ENCODE peak calls at places on chromosome 6, in seven cellular contexts. One of them, this sample, is unnamed.
A peak's percentile ranks its signal among the peaks of the same experiment; 100 is the strongest.

GRCh38 chr6:159334068-159334467 is 164.9 kb downstream of the FNDC1 start:
- DNase-seq in psoas muscle: no peak
- DNase-seq in A673: no peak
- DNase-seq in fibroblast of lung: no peak
- DNase-seq in esophagus muscularis mucosa: no peak
- DNase-seq in suprapubic skin: no peak
- DNase-seq in body of pancreas: no peak
- DNase-seq in this sample: no peak

GRCh38 chr6:116265081-116265829 is 11.4 kb upstream of the TSPYL4 start:
- DNase-seq in A673: no peak
- DNase-seq in body of pancreas: no peak
- DNase-seq in fibroblast of lung: no peak
- DNase-seq in suprapubic skin: no peak
- DNase-seq in esophagus muscularis mucosa: no peak
- DNase-seq in psoas muscle: no peak
- DNase-seq in this sample: no peak

GRCh38 chr6:33815854-33816253 is 12.1 kb upstream of the MLN start:
- DNase-seq in A673: peak; percentile 68
- DNase-seq in body of pancreas: no peak
- DNase-seq in suprapubic skin: no peak
- DNase-seq in fibroblast of lung: peak; percentile 11
- DNase-seq in esophagus muscularis mucosa: no peak
- DNase-seq in psoas muscle: no peak
- DNase-seq in this sample: no peak

GRCh38 chr6:47094351-47094925 is 52.3 kb upstream of the ADGRF1 start:
- DNase-seq in A673: no peak
- DNase-seq in suprapubic skin: no peak
- DNase-seq in esophagus muscularis mucosa: no peak
- DNase-seq in fibroblast of lung: peak; percentile 59
- DNase-seq in body of pancreas: peak; percentile 58
- DNase-seq in psoas muscle: no peak
- DNase-seq in this sample: peak; percentile 55

GRCh38 chr6:7742214-7742613 is 16.3 kb downstream of the BMP6 start:
- DNase-seq in A673: no peak
- DNase-seq in psoas muscle: no peak
- DNase-seq in esophagus muscularis mucosa: no peak
- DNase-seq in suprapubic skin: no peak
- DNase-seq in fibroblast of lung: no peak
- DNase-seq in body of pancreas: no peak
- DNase-seq in this sample: no peak

GRCh38 chr6:32436995-32437836 is 2.5 kb upstream of the HLA-DRA start:
- DNase-seq in fibroblast of lung: no peak
- DNase-seq in body of pancreas: no peak
- DNase-seq in psoas muscle: no peak
- DNase-seq in suprapubic skin: no peak
- DNase-seq in A673: no peak
- DNase-seq in esophagus muscularis mucosa: no peak
- DNase-seq in this sample: no peak

GRCh38 chr6:40482532-40482931 is 104.6 kb downstream of the LRFN2 start:
- DNase-seq in suprapubic skin: no peak
- DNase-seq in body of pancreas: no peak
- DNase-seq in psoas muscle: no peak
- DNase-seq in fibroblast of lung: no peak
- DNase-seq in esophagus muscularis mucosa: no peak
- DNase-seq in A673: no peak
- DNase-seq in this sample: no peak

GRCh38 chr6:92922216-92922806 is 497.0 kb downstream of the EPHA7 start:
- DNase-seq in body of pancreas: no peak
- DNase-seq in esophagus muscularis mucosa: no peak
- DNase-seq in A673: peak; percentile 28
- DNase-seq in fibroblast of lung: no peak
- DNase-seq in psoas muscle: no peak
- DNase-seq in suprapubic skin: no peak
- DNase-seq in this sample: no peak

GRCh38 chr6:96626749-96627353 is 63.9 kb downstream of the FHL5 start:
- DNase-seq in fibroblast of lung: peak; percentile 22
- DNase-seq in body of pancreas: no peak
- DNase-seq in suprapubic skin: no peak
- DNase-seq in psoas muscle: no peak
- DNase-seq in esophagus muscularis mucosa: no peak
- DNase-seq in A673: peak; percentile 55
- DNase-seq in this sample: peak; percentile 45

GRCh38 chr6:18022398-18023231 is 35.2 kb upstream of the KIF13A start:
- DNase-seq in A673: peak; percentile 66
- DNase-seq in fibroblast of lung: peak; percentile 87
- DNase-seq in suprapubic skin: no peak
- DNase-seq in psoas muscle: no peak
- DNase-seq in body of pancreas: no peak
- DNase-seq in esophagus muscularis mucosa: no peak
- DNase-seq in this sample: peak; percentile 30

GRCh38 chr6:150767585-150768164 is 97.8 kb upstream of the MTHFD1L start:
- DNase-seq in fibroblast of lung: peak; percentile 79
- DNase-seq in suprapubic skin: no peak
- DNase-seq in body of pancreas: no peak
- DNase-seq in A673: no peak
- DNase-seq in esophagus muscularis mucosa: no peak
- DNase-seq in psoas muscle: no peak
- DNase-seq in this sample: peak; percentile 18

GRCh38 chr6:170136541-170137175 is 154.2 kb downstream of the DLL1 start:
- DNase-seq in fibroblast of lung: no peak
- DNase-seq in body of pancreas: peak; percentile 10
- DNase-seq in psoas muscle: no peak
- DNase-seq in esophagus muscularis mucosa: no peak
- DNase-seq in suprapubic skin: peak; percentile 67
- DNase-seq in A673: no peak
- DNase-seq in this sample: no peak

GRCh38 chr6:151561238-151561637 is 67.4 kb downstream of the CCDC170 start:
- DNase-seq in fibroblast of lung: no peak
- DNase-seq in suprapubic skin: no peak
- DNase-seq in body of pancreas: no peak
- DNase-seq in psoas muscle: no peak
- DNase-seq in A673: no peak
- DNase-seq in esophagus muscularis mucosa: no peak
- DNase-seq in this sample: no peak

GRCh38 chr6:132960720-132961119 is 146.4 kb downstream of the RPS12 start:
- DNase-seq in esophagus muscularis mucosa: no peak
- DNase-seq in fibroblast of lung: peak; percentile 82
- DNase-seq in A673: no peak
- DNase-seq in body of pancreas: no peak
- DNase-seq in psoas muscle: no peak
- DNase-seq in suprapubic skin: no peak
- DNase-seq in this sample: no peak

GRCh38 chr6:27899543-27899942 is 12.7 kb downstream of the OR2B2 start:
- DNase-seq in fibroblast of lung: no peak
- DNase-seq in A673: no peak
- DNase-seq in body of pancreas: no peak
- DNase-seq in esophagus muscularis mucosa: no peak
- DNase-seq in suprapubic skin: no peak
- DNase-seq in psoas muscle: no peak
- DNase-seq in this sample: no peak

GRCh38 chr6:34834789-34835518 is 43.1 kb downstream of the BLTP3A start:
- DNase-seq in suprapubic skin: no peak
- DNase-seq in esophagus muscularis mucosa: peak; percentile 34
- DNase-seq in fibroblast of lung: peak; percentile 30
- DNase-seq in psoas muscle: no peak
- DNase-seq in body of pancreas: no peak
- DNase-seq in A673: no peak
- DNase-seq in this sample: no peak

GRCh38 chr6:37818536-37819176 is 871 bp upstream of the ZFAND3 start:
- DNase-seq in body of pancreas: peak; percentile 99
- DNase-seq in suprapubic skin: peak; percentile 98
- DNase-seq in psoas muscle: peak; percentile 96
- DNase-seq in fibroblast of lung: peak; percentile 94
- DNase-seq in A673: peak; percentile 98
- DNase-seq in esophagus muscularis mucosa: peak; percentile 99
- DNase-seq in this sample: peak; percentile 98

GRCh38 chr6:37821449-37821848 is 1.9 kb downstream of the ZFAND3 start:
- DNase-seq in psoas muscle: no peak
- DNase-seq in body of pancreas: no peak
- DNase-seq in A673: no peak
- DNase-seq in esophagus muscularis mucosa: no peak
- DNase-seq in fibroblast of lung: no peak
- DNase-seq in suprapubic skin: no peak
- DNase-seq in this sample: no peak

GRCh38 chr6:37819177-37819801 is at the start of gene ZFAND3:
- DNase-seq in psoas muscle: peak; percentile 98
- DNase-seq in A673: peak; percentile 98
- DNase-seq in suprapubic skin: peak; percentile 98
- DNase-seq in body of pancreas: peak; percentile 96
- DNase-seq in fibroblast of lung: peak; percentile 97
- DNase-seq in esophagus muscularis mucosa: peak; percentile 98
- DNase-seq in this sample: peak; percentile 97

GRCh38 chr6:37819802-37820712 is 530 bp downstream of the ZFAND3 start:
- DNase-seq in A673: peak; percentile 69
- DNase-seq in fibroblast of lung: peak; percentile 61
- DNase-seq in esophagus muscularis mucosa: no peak
- DNase-seq in psoas muscle: peak; percentile 68
- DNase-seq in body of pancreas: peak; percentile 64
- DNase-seq in suprapubic skin: peak; percentile 81
- DNase-seq in this sample: peak; percentile 69

GRCh38 chr6:37820713-37821069 is 1.2 kb downstream of the ZFAND3 start:
- DNase-seq in A673: no peak
- DNase-seq in suprapubic skin: no peak
- DNase-seq in body of pancreas: no peak
- DNase-seq in psoas muscle: no peak
- DNase-seq in esophagus muscularis mucosa: no peak
- DNase-seq in fibroblast of lung: no peak
- DNase-seq in this sample: peak; percentile 26
- H3K27ac ChIP-seq in A673: peak overlapping the region; percentile 97
- H3K27ac ChIP-seq in suprapubic skin: no peak overlapping the region
- H3K27ac ChIP-seq in body of pancreas: peak overlapping the region; percentile 96
- H3K27ac ChIP-seq in psoas muscle: peak overlapping the region; percentile 99
- H3K27ac ChIP-seq in esophagus muscularis mucosa: peak overlapping the region; percentile 96
- H3K27ac ChIP-seq in fibroblast of lung: peak overlapping the region; percentile 67
- H3K27ac ChIP-seq in this sample: peak overlapping the region; percentile 95

DNA sequence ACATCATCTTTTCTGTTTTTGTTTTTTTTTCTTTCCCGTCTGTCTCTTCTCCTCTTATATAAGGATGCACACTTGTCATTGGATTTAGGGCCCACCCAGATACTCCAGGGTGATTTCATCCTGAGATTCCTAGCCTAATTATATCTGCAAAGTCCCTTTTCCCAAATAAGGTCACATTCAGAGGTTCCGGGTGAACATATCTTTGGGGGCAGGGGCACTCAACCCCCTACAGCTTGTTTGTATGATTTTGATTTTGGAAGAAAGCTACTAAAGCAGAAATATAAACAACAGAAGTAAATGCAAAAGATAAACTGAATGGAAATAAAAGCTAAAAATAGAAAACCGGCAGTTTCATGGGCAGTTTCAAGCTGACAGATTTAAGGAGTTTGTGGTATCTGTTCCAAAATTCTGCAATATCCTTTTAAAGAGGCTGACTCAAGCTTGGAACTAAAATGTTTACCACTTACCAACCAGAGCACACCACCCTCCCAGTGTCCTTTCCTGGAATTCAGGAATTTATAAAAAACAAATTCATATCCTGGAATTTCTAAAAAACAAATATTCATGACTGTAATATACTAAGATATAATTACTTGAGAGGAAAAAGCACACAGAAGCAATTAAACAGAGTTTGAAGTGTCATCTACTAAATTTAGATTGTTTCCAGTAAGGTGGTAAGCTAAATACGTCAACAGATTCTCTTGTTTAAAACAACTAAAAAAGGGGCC is 100.0 kb upstream of the CARMIL1 start:
- DNase-seq in A673: no peak
- DNase-seq in suprapubic skin: no peak
- DNase-seq in psoas muscle: no peak
- DNase-seq in esophagus muscularis mucosa: no peak
- DNase-seq in fibroblast of lung: peak; percentile 74
- DNase-seq in body of pancreas: no peak
- DNase-seq in this sample: peak; percentile 38
- H3K27ac ChIP-seq in A673: no peak overlapping the region
- H3K27ac ChIP-seq in suprapubic skin: peak overlapping the region; percentile 20
- H3K27ac ChIP-seq in psoas muscle: no peak overlapping the region
- H3K27ac ChIP-seq in esophagus muscularis mucosa: peak overlapping the region; percentile 68
- H3K27ac ChIP-seq in fibroblast of lung: peak overlapping the region; percentile 49
- H3K27ac ChIP-seq in body of pancreas: no peak overlapping the region
- H3K27ac ChIP-seq in this sample: peak overlapping the region; percentile 54

DNA sequence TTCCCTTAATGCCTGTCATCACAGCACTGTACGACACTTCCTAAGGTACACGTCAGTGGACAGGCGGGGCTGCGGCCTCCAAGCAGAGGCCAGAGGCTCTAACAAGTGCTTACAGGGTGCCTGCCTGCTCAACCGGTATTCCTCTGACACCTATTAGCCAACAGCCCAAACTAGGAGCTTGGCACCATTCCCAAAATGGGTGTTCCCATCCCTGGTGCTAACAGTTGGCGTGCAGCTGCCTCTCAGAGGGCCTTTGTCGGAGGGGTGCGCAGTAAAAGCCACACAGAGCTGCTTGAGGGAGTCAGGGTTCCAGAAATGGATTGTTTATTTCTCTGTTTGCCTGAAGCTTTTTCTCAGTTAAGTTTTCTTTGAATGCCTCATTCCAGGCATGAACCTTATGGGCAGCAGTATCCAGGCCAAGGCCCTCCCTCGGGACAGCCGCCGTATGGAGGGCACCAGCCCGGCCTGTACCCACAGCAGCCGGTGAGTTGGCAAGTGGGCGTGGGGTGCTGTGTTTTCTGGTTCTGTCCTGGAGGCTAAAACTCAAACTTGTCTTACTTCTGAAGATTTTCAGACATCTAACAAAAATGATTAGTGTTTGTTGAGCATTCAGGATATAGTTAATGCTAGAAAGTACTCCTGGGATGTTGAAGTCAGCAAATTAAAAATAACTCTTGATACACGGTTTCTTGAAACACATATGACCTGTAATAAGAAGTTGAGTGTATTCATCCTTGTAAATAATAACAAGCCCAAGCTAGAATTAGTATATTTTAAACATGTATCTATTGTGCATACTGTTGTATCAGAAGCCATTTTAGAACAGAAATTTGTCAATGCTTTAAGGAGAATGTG is 124.7 kb downstream of the TMEM242 start:
- DNase-seq in esophagus muscularis mucosa: no peak
- DNase-seq in suprapubic skin: peak; percentile 84
- DNase-seq in body of pancreas: peak; percentile 98
- DNase-seq in psoas muscle: peak; percentile 49
- DNase-seq in A673: peak; percentile 32
- DNase-seq in fibroblast of lung: no peak
- DNase-seq in this sample: peak; percentile 39
- H3K27ac ChIP-seq in esophagus muscularis mucosa: peak overlapping the region; percentile 72
- H3K27ac ChIP-seq in suprapubic skin: peak overlapping the region; percentile 66
- H3K27ac ChIP-seq in body of pancreas: peak overlapping the region; percentile 84
- H3K27ac ChIP-seq in psoas muscle: peak overlapping the region; percentile 77
- H3K27ac ChIP-seq in A673: no peak overlapping the region
- H3K27ac ChIP-seq in fibroblast of lung: peak overlapping the region; percentile 14
- H3K27ac ChIP-seq in this sample: peak overlapping the region; percentile 25

GRCh38 chr6:19309661-19310060 is 527.5 kb upstream of the ID4 start:
- DNase-seq in psoas muscle: no peak
- DNase-seq in suprapubic skin: no peak
- DNase-seq in A673: no peak
- DNase-seq in fibroblast of lung: no peak
- DNase-seq in body of pancreas: no peak
- DNase-seq in esophagus muscularis mucosa: no peak
- DNase-seq in this sample: no peak

GRCh38 chr6:19312291-19312978 is 524.7 kb upstream of the ID4 start:
- DNase-seq in psoas muscle: no peak
- DNase-seq in body of pancreas: no peak
- DNase-seq in A673: no peak
- DNase-seq in suprapubic skin: no peak
- DNase-seq in fibroblast of lung: no peak
- DNase-seq in esophagus muscularis mucosa: no peak
- DNase-seq in this sample: no peak

GRCh38 chr6:19317587-19317986 is 519.6 kb upstream of the ID4 start:
- DNase-seq in psoas muscle: no peak
- DNase-seq in A673: no peak
- DNase-seq in esophagus muscularis mucosa: no peak
- DNase-seq in suprapubic skin: no peak
- DNase-seq in body of pancreas: no peak
- DNase-seq in fibroblast of lung: no peak
- DNase-seq in this sample: no peak

GRCh38 chr6:19311786-19312185 is 525.4 kb upstream of the ID4 start:
- DNase-seq in fibroblast of lung: no peak
- DNase-seq in esophagus muscularis mucosa: no peak
- DNase-seq in psoas muscle: no peak
- DNase-seq in A673: peak; percentile 31
- DNase-seq in suprapubic skin: no peak
- DNase-seq in body of pancreas: no peak
- DNase-seq in this sample: no peak
- H3K27ac ChIP-seq in fibroblast of lung: no peak overlapping the region
- H3K27ac ChIP-seq in esophagus muscularis mucosa: no peak overlapping the region
- H3K27ac ChIP-seq in psoas muscle: no peak overlapping the region
- H3K27ac ChIP-seq in A673: no peak overlapping the region
- H3K27ac ChIP-seq in suprapubic skin: no peak overlapping the region
- H3K27ac ChIP-seq in body of pancreas: no peak overlapping the region
- H3K27ac ChIP-seq in this sample: no peak overlapping the region

This sample was measured in hepatocyte.